ENCODE peak calls at places on chromosomes 13 and 19, in seven cellular contexts. N, B, L, I, F, J and X are unnamed samples.
A peak's percentile ranks its signal among the peaks of the same experiment; 100 is the strongest.

GRCh38 chr13:78137404-78138142 is 218.9 kb upstream of the EDNRB start:
- DNase-seq in J (peak; percentile 11), I (peak; percentile 58), B (no peak), N (peak; percentile 2), F (peak; percentile 57), L (peak; percentile 59), X (peak; percentile 46)

GRCh38 chr13:58004761-58005160 is 373.2 kb downstream of the PCDH17 start:
- DNase-seq in N (no peak), L (no peak), B (no peak), J (no peak), I (no peak), F (no peak), X (no peak)

GRCh38 chr19:611506-611869 is 21.8 kb downstream of the HCN2 start:
- DNase-seq in J (no peak), I (no peak), B (no peak), F (no peak), N (no peak), L (no peak), X (no peak)

GRCh38 chr19:57850553-57851017 is 926 bp downstream of the ZNF587 start:
- DNase-seq in N (no peak), J (peak; percentile 41), B (no peak), I (peak; percentile 29), L (peak; percentile 32), F (peak; percentile 49), X (no peak)

GRCh38 chr19:16433986-16434385 is 37.8 kb downstream of the EPS15L1 start:
- DNase-seq in B (no peak), L (no peak), N (no peak), J (no peak), F (no peak), I (no peak), X (no peak)

GRCh38 chr13:36555151-36555986 is 118.5 kb upstream of the SERTM1 start:
- DNase-seq in B (no peak), F (no peak), I (no peak), L (no peak), J (no peak), N (no peak), X (peak; percentile 1)

GRCh38 chr19:46492841-46493235 is 2.8 kb downstream of the PNMA8B start:
- DNase-seq in L (peak; percentile 50), F (no peak), J (no peak), N (no peak), I (no peak), B (no peak), X (no peak)

GRCh38 chr13:49641810-49642291 is 13.5 kb downstream of the ARL11 start:
- DNase-seq in F (no peak), I (no peak), L (no peak), N (no peak), B (no peak), J (peak; percentile 39), X (no peak)

GRCh38 chr13:32409561-32410440 is 18.1 kb downstream of the N4BP2L1 start:
- DNase-seq in I (no peak), L (no peak), F (peak; percentile 69), B (no peak), J (no peak), N (no peak), X (no peak)
- TF ChIP-seq TAF1 in I (no peak), L (no peak), F (peak; percentile 66), B (no peak), J (no peak), N (no peak), X (no peak)

GRCh38 chr19:49553451-49554271 is 25.9 kb downstream of the RCN3 start:
- DNase-seq in I (peak; percentile 79), N (no peak), F (no peak), J (no peak), B (no peak), L (no peak), X (no peak)
- TF ChIP-seq TAF1 in I (no peak), N (no peak), F (no peak), J (no peak), B (no peak), L (no peak), X (no peak)

GRCh38 chr13:74111901-74112824 is 22.0 kb downstream of the KLF12 start:
- DNase-seq in B (no peak), N (no peak), L (no peak), F (no peak), J (no peak), I (no peak), X (no peak)

GRCh38 chr13:74114202-74114601 is 20.0 kb downstream of the KLF12 start:
- DNase-seq in F (no peak), L (no peak), J (no peak), B (no peak), N (no peak), I (no peak), X (no peak)

GRCh38 chr13:74114641-74115040 is 19.6 kb downstream of the KLF12 start:
- DNase-seq in B (no peak), I (no peak), F (no peak), N (no peak), J (no peak), L (no peak), X (no peak)

GRCh38 chr13:74117207-74117705 is 16.9 kb downstream of the KLF12 start:
- DNase-seq in L (no peak), J (no peak), B (no peak), F (no peak), N (no peak), I (no peak), X (no peak)

DNA sequence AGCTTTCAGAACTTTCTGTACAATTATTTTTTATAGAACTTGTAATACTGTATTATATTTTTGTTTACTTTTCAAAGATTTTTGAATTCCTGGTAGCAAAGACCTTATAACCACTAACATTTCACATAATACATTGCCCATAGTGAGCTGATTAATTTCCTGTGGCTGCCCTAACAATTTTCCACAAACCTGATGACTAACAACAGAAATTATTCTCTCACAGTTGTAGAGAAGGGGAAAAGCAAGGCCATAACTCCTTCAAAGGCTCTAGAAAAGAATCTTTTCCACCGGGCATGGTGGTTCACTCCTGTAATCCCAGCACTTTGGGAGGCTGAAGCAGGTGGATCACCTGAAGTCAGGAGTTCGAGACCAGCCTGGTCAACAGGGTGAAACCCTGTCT is 19.1 kb downstream of the KLF12 start:
- DNase-seq in F (no peak), L (no peak), N (no peak), I (no peak), B (no peak), J (no peak), X (no peak)
- TF ChIP-seq TAF1 in F (no peak), L (no peak), N (no peak), I (no peak), B (no peak), J (no peak), X (no peak)

DNA sequence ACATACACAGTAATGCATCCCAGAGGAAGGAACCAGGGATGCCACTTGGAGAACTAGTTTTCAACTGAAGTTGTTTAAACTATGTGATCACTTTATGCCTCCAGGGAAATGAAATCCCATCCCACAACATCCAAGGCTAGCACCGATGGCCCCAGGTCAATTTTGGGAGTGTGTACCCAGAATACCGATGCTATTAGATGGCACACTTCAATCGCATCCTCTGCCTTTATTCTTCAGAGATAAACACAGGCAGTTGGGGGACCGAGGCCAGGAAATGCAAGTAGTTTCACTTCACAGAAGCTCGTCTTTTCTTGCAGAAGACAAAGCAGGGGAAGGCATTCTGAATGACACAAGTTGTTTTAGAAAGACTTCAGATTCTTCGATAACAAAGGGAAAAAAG is 13.8 kb downstream of the STK24 start:
- DNase-seq in J (no peak), I (no peak), F (no peak), N (no peak), L (no peak), B (no peak), X (no peak)
- TF ChIP-seq TAF1 in J (no peak), I (no peak), F (no peak), N (no peak), L (no peak), B (no peak), X (no peak)

GRCh38 chr13:48210178-48210577 is 22.8 kb upstream of the ITM2B start:
- DNase-seq in L (no peak), N (no peak), I (no peak), J (no peak), B (no peak), F (no peak), X (no peak)
- TF ChIP-seq TAF1 in L (no peak), N (no peak), I (no peak), J (no peak), B (no peak), F (no peak), X (no peak)